ENCODE peak calls at places on chromosome 20, in five cellular contexts. D is astrocyte of the spinal cord; Y is CD8-positive, alpha-beta T cell; K is GM12864; N is lower leg skin. Q is an unnamed sample.

GRCh38 chr20:48260370-48260769 is 475.1 kb upstream of the SULF2 start:
- DNase-seq in D (no peak), Y (no peak), K (no peak), N (peak; percentile 84), Q (no peak)

GRCh38 chr20:58870293-58871014 is 17.9 kb downstream of the GNAS start:
- DNase-seq in D (peak; percentile 45), Y (peak; percentile 27), K (no peak), N (peak; percentile 88), Q (peak; percentile 78)

GRCh38 chr20:63456429-63457284 is 15.8 kb downstream of the KCNQ2 start:
- DNase-seq in D (no peak), Y (no peak), K (no peak), N (no peak), Q (no peak)

GRCh38 chr20:62123450-62124118 is 1.3 kb downstream of the LSM14B start:
- DNase-seq in D (peak; percentile 53), Y (no peak), K (no peak), N (no peak), Q (no peak)

GRCh38 chr20:61289166-61289565 is 37.1 kb downstream of the CDH4 start:
- DNase-seq in D (no peak), Y (no peak), K (no peak), N (no peak), Q (no peak)

GRCh38 chr20:62908971-62909791 is 17.1 kb downstream of the DIDO1 start:
- DNase-seq in D (no peak), Y (no peak), K (no peak), N (no peak), Q (no peak)

GRCh38 chr20:20491784-20492145 is 123.9 kb downstream of the INSM1 start:
- DNase-seq in D (no peak), Y (no peak), K (no peak), N (no peak), Q (no peak)

GRCh38 chr20:32207626-32208498 is at the start of the genes PLAGL2 and POFUT1:
- DNase-seq in D (peak; percentile 83), Y (peak; percentile 86), K (peak; percentile 49), N (peak; percentile 96), Q (peak; percentile 91)

GRCh38 chr20:3797592-3798404 is 1.7 kb downstream of the CDC25B start:
- DNase-seq in D (no peak), Y (no peak), K (no peak), N (no peak), Q (no peak)

GRCh38 chr20:64140956-64141355 is 23.3 kb upstream of the MYT1 start:
- DNase-seq in D (no peak), Y (no peak), K (no peak), N (peak; percentile 49), Q (no peak)

GRCh38 chr20:41956316-41957050 is 338.3 kb upstream of the CHD6 start:
- DNase-seq in D (no peak), Y (no peak), K (no peak), N (no peak), Q (no peak)

GRCh38 chr20:41697861-41698559 is 79.8 kb upstream of the CHD6 start:
- DNase-seq in D (peak; percentile 40), Y (no peak), K (peak; percentile 15), N (no peak), Q (no peak)

GRCh38 chr20:51860015-51860882 is 57.9 kb upstream of the SALL4 start:
- DNase-seq in D (peak; percentile 76), Y (no peak), K (no peak), N (no peak), Q (no peak)

GRCh38 chr20:7829776-7830175 is 110.5 kb downstream of the HAO1 start:
- DNase-seq in D (no peak), Y (no peak), K (no peak), N (no peak), Q (no peak)

GRCh38 chr20:11686900-11687543 is 230.7 kb upstream of the BTBD3 start:
- DNase-seq in D (peak; percentile 29), Y (no peak), K (no peak), N (no peak), Q (no peak)

GRCh38 chr20:12594410-12595130 is 414.2 kb upstream of the SPTLC3 start:
- DNase-seq in D (no peak), Y (no peak), K (no peak), N (no peak), Q (no peak)

GRCh38 chr20:63773571-63774347 is 34.2 kb downstream of the SLC2A4RG start:
- DNase-seq in D (no peak), Y (no peak), K (no peak), N (no peak), Q (no peak)

GRCh38 chr20:24782801-24783630 is 166.1 kb upstream of the CST7 start:
- DNase-seq in D (peak; percentile 35), Y (no peak), K (no peak), N (peak; percentile 70), Q (no peak)

GRCh38 chr20:47727170-47727880 is 58.0 kb downstream of the SULF2 start:
- DNase-seq in D (no peak), Y (peak; percentile 51), K (peak; percentile 80), N (no peak), Q (no peak)

GRCh38 chr20:62997626-62998025 is 9.1 kb downstream of the BHLHE23 start:
- DNase-seq in D (no peak), Y (no peak), K (no peak), N (no peak), Q (no peak)

GRCh38 chr20:58306421-58307261 is 2.9 kb upstream of the RAB22A start:
- DNase-seq in D (peak; percentile 66), Y (peak; percentile 53), K (peak; percentile 46), N (no peak), Q (no peak)

GRCh38 chr20:4828830-4829493 is 107.3 kb downstream of the PRND start:
- DNase-seq in D (no peak), Y (no peak), K (no peak), N (no peak), Q (no peak)

GRCh38 chr20:62208805-62209755 is 11.0 kb downstream of the HRH3 start:
- DNase-seq in D (no peak), Y (no peak), K (no peak), N (no peak), Q (no peak)

GRCh38 chr20:45098096-45098773 is 2.7 kb downstream of the KCNS1 start:
- DNase-seq in D (peak; percentile 14), Y (no peak), K (no peak), N (no peak), Q (peak; percentile 38)

GRCh38 chr20:33827629-33828325 is 16.6 kb downstream of the CHMP4B start:
- DNase-seq in D (no peak), Y (no peak), K (no peak), N (no peak), Q (no peak)

GRCh38 chr20:59032713-59033059 is 551 bp upstream of the ATP5F1E start:
- DNase-seq in D (no peak), Y (no peak), K (no peak), N (no peak), Q (no peak)

GRCh38 chr20:51688600-51688999 is 79.6 kb downstream of the ATP9A start:
- DNase-seq in D (no peak), Y (no peak), K (no peak), N (no peak), Q (no peak)

GRCh38 chr20:47985092-47985850 is 200.0 kb upstream of the SULF2 start:
- DNase-seq in D (peak; percentile 7), Y (no peak), K (no peak), N (peak; percentile 57), Q (no peak)

GRCh38 chr20:62288535-62289105 is 14.2 kb upstream of the ADRM1 start:
- DNase-seq in D (no peak), Y (no peak), K (no peak), N (no peak), Q (no peak)

GRCh38 chr20:31515775-31516107 is 1.5 kb downstream of the HM13 start:
- DNase-seq in D (no peak), Y (no peak), K (peak; percentile 18), N (no peak), Q (no peak)

GRCh38 chr20:36274248-36274841 is 31.8 kb upstream of the DLGAP4 start:
- DNase-seq in D (no peak), Y (no peak), K (no peak), N (peak; percentile 76), Q (peak; percentile 10)

GRCh38 chr20:25072226-25072811 is 9.6 kb downstream of the VSX1 start:
- DNase-seq in D (no peak), Y (no peak), K (no peak), N (peak; percentile 64), Q (no peak)

GRCh38 chr20:44297721-44298120 is 13.3 kb downstream of the FITM2 start:
- DNase-seq in D (no peak), Y (no peak), K (no peak), N (no peak), Q (no peak)

GRCh38 chr20:56465997-56466396 is 2.4 kb upstream of the RTF2 start:
- DNase-seq in D (no peak), Y (no peak), K (peak; percentile 30), N (no peak), Q (no peak)

GRCh38 chr20:49484180-49485140 is 2.0 kb upstream of the KCNB1 start:
- DNase-seq in D (peak; percentile 62), Y (peak; percentile 18), K (no peak), N (peak; percentile 90), Q (peak; percentile 81)
- TF ChIP-seq CTCF in D (peak; percentile 69), Y (peak; percentile 25), K (peak; percentile 66), N (no peak), Q (peak; percentile 85)

GRCh38 chr20:16771204-16771603 is 23.0 kb downstream of the OTOR start:
- DNase-seq in D (no peak), Y (no peak), K (no peak), N (no peak), Q (no peak)
- TF ChIP-seq CTCF in D (no peak), Y (no peak), K (no peak), N (no peak), Q (no peak)

GRCh38 chr20:43034981-43035724 is 154.6 kb downstream of the PTPRT start:
- DNase-seq in D (no peak), Y (no peak), K (no peak), N (no peak), Q (no peak)
- TF ChIP-seq CTCF in D (no peak), Y (no peak), K (no peak), N (no peak), Q (no peak)

GRCh38 chr20:14189794-14190402 is 147.5 kb downstream of the FLRT3 start:
- DNase-seq in D (peak; percentile 54), Y (no peak), K (no peak), N (no peak), Q (no peak)
- TF ChIP-seq CTCF in D (peak; percentile 50), Y (no peak), K (no peak), N (no peak), Q (peak; percentile 61)

GRCh38 chr20:16243470-16243869 is 329.8 kb downstream of the KIF16B start:
- DNase-seq in D (no peak), Y (no peak), K (no peak), N (no peak), Q (no peak)
- TF ChIP-seq CTCF in D (no peak), Y (no peak), K (no peak), N (no peak), Q (no peak)

Q was measured in neural crest cell.